ENCODE peak calls at places on chromosomes 5 and 9, in seven cellular contexts. B is fibroblast of lung; H is NCI-H69; C is CD4-positive, CD25-positive, alpha-beta regulatory T cell; E is head of caudate nucleus; O is non-pigmented ciliary epithelial cell; I is heart right ventricle. W is an unnamed sample.

GRCh38 chr5:760363-761205 is 23.9 kb downstream of the ZDHHC11B start:
- DNase-seq in B (no peak), H (no peak), C (no peak), E (no peak), O (no peak), I (no peak), W (no peak)

GRCh38 chr5:111232311-111233049 is 8.3 kb downstream of the CAMK4 start:
- DNase-seq in B (no peak), H (no peak), C (no peak), E (no peak), O (no peak), I (no peak), W (no peak)

GRCh38 chr9:14231196-14231990 is 82.5 kb downstream of the NFIB start:
- DNase-seq in B (no peak), H (peak; percentile 15), C (no peak), E (no peak), O (no peak), I (no peak), W (no peak)

GRCh38 chr5:43231977-43232376 is 40.0 kb downstream of the NIM1K start:
- DNase-seq in B (peak; percentile 29), H (peak; percentile 55), C (peak; percentile 35), E (no peak), O (no peak), I (no peak), W (no peak)

GRCh38 chr9:116096853-116097252 is 56.7 kb upstream of the PAPPA start:
- DNase-seq in B (no peak), H (peak; percentile 82), C (no peak), E (no peak), O (no peak), I (no peak), W (no peak)

GRCh38 chr5:35229076-35230042 is 928 bp downstream of the PRLR start:
- DNase-seq in B (no peak), H (peak; percentile 74), C (no peak), E (no peak), O (no peak), I (no peak), W (no peak)

GRCh38 chr5:18745988-18746615 is 1111.8 kb downstream of the TAF11L14 start:
- DNase-seq in B (peak; percentile 2), H (peak; percentile 21), C (peak; percentile 88), E (no peak), O (no peak), I (no peak), W (no peak)

GRCh38 chr5:2750758-2751464 is 566 bp downstream of the IRX2 start:
- DNase-seq in B (no peak), H (no peak), C (no peak), E (peak; percentile 27), O (no peak), I (no peak), W (no peak)

GRCh38 chr5:37776826-37777225 is 63.0 kb downstream of the GDNF start:
- DNase-seq in B (peak; percentile 26), H (no peak), C (no peak), E (no peak), O (no peak), I (no peak), W (peak; percentile 76)

GRCh38 chr5:61620660-61621650 is 288.9 kb downstream of the ZSWIM6 start:
- DNase-seq in B (no peak), H (peak; percentile 96), C (no peak), E (peak; percentile 86), O (no peak), I (no peak), W (no peak)

GRCh38 chr5:41598011-41598410 is 87.6 kb upstream of the PLCXD3 start:
- DNase-seq in B (no peak), H (no peak), C (no peak), E (no peak), O (peak; percentile 3), I (no peak), W (peak; percentile 5)

GRCh38 chr9:110842976-110843375 is 174.4 kb downstream of the MUSK start:
- DNase-seq in B (no peak), H (no peak), C (no peak), E (no peak), O (no peak), I (no peak), W (no peak)

GRCh38 chr9:108057421-108058136 is 568.0 kb upstream of the KLF4 start:
- DNase-seq in B (peak; percentile 98), H (no peak), C (no peak), E (no peak), O (peak; percentile 85), I (no peak), W (peak; percentile 83)

GRCh38 chr5:169978744-169979143 is 1.6 kb downstream of the INSYN2B start:
- DNase-seq in B (no peak), H (peak; percentile 69), C (no peak), E (no peak), O (no peak), I (no peak), W (no peak)

GRCh38 chr5:142883025-142883424 is 112.8 kb downstream of the ARHGAP26 start:
- DNase-seq in B (peak; percentile 60), H (no peak), C (no peak), E (no peak), O (no peak), I (peak; percentile 56), W (no peak)

GRCh38 chr9:81559741-81560140 is 129.6 kb downstream of the TLE1 start:
- DNase-seq in B (peak; percentile 92), H (no peak), C (no peak), E (no peak), O (peak; percentile 94), I (no peak), W (peak; percentile 84)

GRCh38 chr9:38145526-38146053 is 76.6 kb upstream of the SHB start:
- DNase-seq in B (no peak), H (no peak), C (no peak), E (no peak), O (no peak), I (no peak), W (no peak)

GRCh38 chr5:134600600-134600999 is 32.0 kb downstream of the SAR1B start:
- DNase-seq in B (no peak), H (no peak), C (no peak), E (no peak), O (peak; percentile 70), I (no peak), W (peak; percentile 65)

GRCh38 chr5:35478856-35479682 is 138.6 kb upstream of the SPEF2 start:
- DNase-seq in B (peak; percentile 61), H (no peak), C (peak; percentile 72), E (no peak), O (no peak), I (no peak), W (no peak)

GRCh38 chr5:102895223-102895622 is 140.1 kb downstream of the PAM start:
- DNase-seq in B (no peak), H (no peak), C (no peak), E (no peak), O (no peak), I (no peak), W (no peak)

GRCh38 chr5:108966910-108967309 is 219.2 kb downstream of the FER start:
- DNase-seq in B (no peak), H (no peak), C (no peak), E (no peak), O (no peak), I (no peak), W (no peak)

GRCh38 chr9:106864533-106865143 is 1.7 kb downstream of the ZNF462 start:
- DNase-seq in B (peak; percentile 60), H (peak; percentile 79), C (no peak), E (no peak), O (no peak), I (no peak), W (no peak)

GRCh38 chr5:139752506-139753350 is 42.9 kb upstream of the PSD2 start:
- DNase-seq in B (no peak), H (peak; percentile 91), C (no peak), E (no peak), O (no peak), I (no peak), W (no peak)

GRCh38 chr9:110935829-110936228 is 102.4 kb downstream of the LPAR1 start:
- DNase-seq in B (no peak), H (no peak), C (no peak), E (no peak), O (no peak), I (no peak), W (no peak)